ENCODE peak calls at places on chromosome X, in nine cellular contexts. U is fibroblast of lung, K is RWPE1, F is mammary epithelial cell, E is tibial artery, T is transverse colon, Q is mesenchymal stem cell, V is neural progenitor cell, L is right atrium auricular region. Y is an unnamed sample.

GRCh38 chrX:129653985-129654651 is 638 bp downstream of the APLN start:
- DNase-seq in K (no peak), F (peak; percentile 23), E (no peak), Q (peak; percentile 28), U (no peak), T (no peak), V (no peak), L (peak; percentile 57), Y (peak; percentile 48)

GRCh38 chrX:105488731-105489130 is 268.2 kb upstream of the TEX13A start:
- DNase-seq in K (no peak), L (no peak), V (no peak), U (peak; percentile 37), E (no peak), Q (no peak), F (no peak), T (no peak), Y (no peak)

GRCh38 chrX:114924846-114925245 is 92.6 kb downstream of the IL13RA2 start:
- DNase-seq in K (no peak), U (peak; percentile 11), L (no peak), V (no peak), T (no peak), E (no peak), F (peak; percentile 5), Q (peak; percentile 33), Y (no peak)

GRCh38 chrX:131792789-131793462 is 230.2 kb upstream of the STK26 start:
- DNase-seq in E (no peak), U (no peak), T (peak; percentile 92), Q (no peak), L (peak; percentile 82), F (peak; percentile 84), K (peak; percentile 16), V (no peak), Y (peak; percentile 72)

GRCh38 chrX:40504801-40505605 is 75.8 kb upstream of the ATP6AP2 start:
- DNase-seq in F (peak; percentile 25), E (no peak), T (no peak), L (no peak), Q (peak; percentile 81), U (peak; percentile 46), V (no peak), K (no peak), Y (no peak)

GRCh38 chrX:20217279-20217678 is 49.4 kb downstream of the RPS6KA3 start:
- DNase-seq in T (no peak), K (peak; percentile 20), E (no peak), U (peak; percentile 82), Q (peak; percentile 46), F (peak; percentile 51), L (no peak), V (no peak), Y (no peak)

GRCh38 chrX:96438803-96439202 is 245.8 kb upstream of the DIAPH2 start:
- DNase-seq in V (no peak), U (no peak), L (no peak), F (no peak), Q (no peak), E (no peak), T (no peak), K (no peak), Y (no peak)

GRCh38 chrX:129522184-129523059 is 868 bp downstream of the SMARCA1 start:
- DNase-seq in K (peak; percentile 62), U (peak; percentile 60), T (peak; percentile 31), E (peak; percentile 28), V (peak; percentile 80), F (peak; percentile 56), L (no peak), Q (peak; percentile 81), Y (peak; percentile 57)

DNA sequence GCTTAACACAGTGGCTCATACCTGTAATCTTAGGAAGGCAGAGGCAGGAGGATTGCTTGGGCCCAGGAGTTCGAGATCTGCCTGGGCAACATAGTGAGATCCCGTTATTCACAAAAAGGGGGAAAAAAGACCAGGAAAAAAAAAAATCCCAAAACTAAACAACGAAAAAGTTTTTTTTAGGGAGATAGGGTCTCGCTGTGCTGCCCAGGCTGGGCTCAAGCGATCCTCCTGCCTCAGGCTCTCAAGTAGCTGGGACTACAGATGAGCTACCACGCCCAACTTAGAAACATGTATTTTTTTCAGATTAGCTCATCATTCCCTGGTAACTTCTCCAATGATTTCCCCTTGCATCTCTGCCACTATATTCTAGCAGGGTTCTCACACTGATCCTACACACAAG is 24.3 kb upstream of the IRAK1 start:
- DNase-seq in U (no peak), L (no peak), Q (no peak), K (no peak), E (no peak), V (no peak), T (no peak), F (no peak), Y (no peak)
- H3K27ac ChIP-seq in U (no peak overlapping the region), L (no peak overlapping the region), Q (no peak overlapping the region), K (peak overlapping the region; percentile 40), E (peak overlapping the region; percentile 53), V (no peak overlapping the region), T (peak overlapping the region; percentile 1), F (no peak overlapping the region), Y (no peak overlapping the region)

GRCh38 chrX:150899191-150899757 is 806 bp upstream of the CD99L2 start:
- DNase-seq in F (peak; percentile 14), T (peak; percentile 58), Q (peak; percentile 29), K (peak; percentile 0), U (peak; percentile 11), V (peak; percentile 65), L (no peak), E (peak; percentile 38), Y (peak; percentile 57)
- H3K27ac ChIP-seq in F (peak overlapping the region; percentile 58), T (peak overlapping the region; percentile 77), Q (no peak overlapping the region), K (peak overlapping the region; percentile 59), U (no peak overlapping the region), V (no peak overlapping the region), L (peak overlapping the region; percentile 67), E (peak overlapping the region; percentile 81), Y (peak overlapping the region; percentile 67)

DNA sequence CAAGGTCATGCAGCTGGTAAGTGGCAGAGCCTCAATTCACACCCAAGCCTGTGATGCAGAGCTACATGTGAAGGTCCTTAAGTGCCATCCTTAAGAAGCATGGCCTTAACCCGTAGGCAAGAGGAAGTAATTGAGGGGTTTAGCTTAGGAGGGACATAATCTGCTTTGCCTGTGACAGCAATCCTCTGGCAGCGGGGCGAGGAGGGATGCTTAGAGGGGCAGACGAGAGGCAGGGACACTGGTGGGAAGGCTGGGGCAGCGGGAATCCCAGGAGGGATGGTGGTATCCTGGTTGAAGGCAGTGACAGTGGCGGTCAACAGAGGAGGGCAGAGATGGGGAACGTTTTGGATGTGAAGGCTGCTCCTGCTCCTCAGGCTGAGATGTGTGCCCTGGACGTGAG is 88.1 kb downstream of the EFNB1 start:
- DNase-seq in V (no peak), E (no peak), U (no peak), Q (no peak), L (no peak), K (no peak), T (no peak), F (no peak), Y (no peak)
- H3K27ac ChIP-seq in V (no peak overlapping the region), E (no peak overlapping the region), U (no peak overlapping the region), Q (no peak overlapping the region), L (no peak overlapping the region), K (no peak overlapping the region), T (no peak overlapping the region), F (no peak overlapping the region), Y (no peak overlapping the region)

GRCh38 chrX:17030580-17031285 is 84.3 kb downstream of the REPS2 start:
- DNase-seq in L (no peak), E (no peak), T (no peak), V (no peak), K (no peak), Q (no peak), F (no peak), U (peak; percentile 73), Y (no peak)
- H3K27ac ChIP-seq in L (no peak overlapping the region), E (peak overlapping the region; percentile 77), T (no peak overlapping the region), V (no peak overlapping the region), K (no peak overlapping the region), Q (no peak overlapping the region), F (no peak overlapping the region), U (no peak overlapping the region), Y (no peak overlapping the region)

GRCh38 chrX:39238017-39238416 is 436.8 kb downstream of the MID1IP1 start:
- DNase-seq in L (no peak), V (no peak), F (no peak), U (no peak), T (no peak), Q (no peak), E (no peak), K (no peak), Y (no peak)
- H3K27ac ChIP-seq in L (no peak overlapping the region), V (no peak overlapping the region), F (no peak overlapping the region), U (no peak overlapping the region), T (no peak overlapping the region), Q (no peak overlapping the region), E (no peak overlapping the region), K (no peak overlapping the region), Y (no peak overlapping the region)

GRCh38 chrX:154731881-154732280 is 19.0 kb downstream of the GAB3 start:
- DNase-seq in L (no peak), E (no peak), F (no peak), K (no peak), U (peak; percentile 65), Q (peak; percentile 62), T (no peak), V (no peak), Y (no peak)
- H3K27ac ChIP-seq in L (peak overlapping the region; percentile 62), E (peak overlapping the region; percentile 74), F (no peak overlapping the region), K (no peak overlapping the region), U (no peak overlapping the region), Q (no peak overlapping the region), T (peak overlapping the region; percentile 77), V (no peak overlapping the region), Y (no peak overlapping the region)

GRCh38 chrX:1496076-1496475 is 40.9 kb downstream of the P2RY8 start:
- DNase-seq in V (no peak), E (no peak), F (no peak), Q (no peak), K (no peak), U (no peak), L (peak; percentile 40), T (no peak), Y (peak; percentile 18)

GRCh38 chrX:1502853-1503252 is 34.1 kb downstream of the P2RY8 start:
- DNase-seq in E (no peak), V (no peak), F (no peak), T (no peak), U (no peak), L (no peak), K (no peak), Q (no peak), Y (peak; percentile 14)

GRCh38 chrX:1502241-1502640 is 34.7 kb downstream of the P2RY8 start:
- DNase-seq in U (no peak), F (no peak), Q (no peak), V (no peak), L (peak; percentile 30), T (peak; percentile 44), K (no peak), E (no peak), Y (peak; percentile 26)

GRCh38 chrX:1506916-1507315 is 30.1 kb downstream of the P2RY8 start:
- DNase-seq in E (no peak), K (no peak), Q (no peak), V (no peak), L (no peak), U (no peak), F (no peak), T (no peak), Y (peak; percentile 35)

GRCh38 chrX:1500701-1501624 is 36.0 kb downstream of the P2RY8 start:
- DNase-seq in F (no peak), V (no peak), K (no peak), T (no peak), E (no peak), L (peak; percentile 54), U (no peak), Q (no peak), Y (peak; percentile 41)
- H3K27ac ChIP-seq in F (no peak overlapping the region), V (no peak overlapping the region), K (no peak overlapping the region), T (peak overlapping the region; percentile 29), E (no peak overlapping the region), L (peak overlapping the region; percentile 53), U (no peak overlapping the region), Q (no peak overlapping the region), Y (peak overlapping the region; percentile 29)